ENCODE peak calls at places on chromosome 12, in eight cellular contexts. One of them, this sample, is unnamed. For H3K4me1, the result is how much of the 10 kb centered on the place peaks cover.

GRCh38 chr12:55515696-55516095 is 23.5 kb downstream of the OR6C68 start:
- DNase-seq in breast epithelium: no peak
- DNase-seq in upper lobe of left lung: no peak
- DNase-seq in GM12878: no peak
- DNase-seq in transverse colon: no peak
- DNase-seq in HCT116: no peak
- DNase-seq in stomach: no peak
- DNase-seq in suprapubic skin: no peak
- DNase-seq in this sample: peak

GRCh38 chr12:129607293-129607692 is 296.5 kb downstream of the TMEM132D start:
- DNase-seq in breast epithelium: no peak
- DNase-seq in upper lobe of left lung: no peak
- DNase-seq in GM12878: no peak
- DNase-seq in transverse colon: no peak
- DNase-seq in HCT116: no peak
- DNase-seq in stomach: no peak
- DNase-seq in suprapubic skin: no peak
- DNase-seq in this sample: peak

GRCh38 chr12:29547151-29547561 is 49.7 kb upstream of the OVCH1 start:
- DNase-seq in breast epithelium: no peak
- DNase-seq in upper lobe of left lung: no peak
- DNase-seq in GM12878: no peak
- DNase-seq in transverse colon: no peak
- DNase-seq in HCT116: no peak
- DNase-seq in stomach: no peak
- DNase-seq in suprapubic skin: no peak
- DNase-seq in this sample: peak

GRCh38 chr12:89710873-89711179 is 2.2 kb upstream of the ATP2B1 start:
- DNase-seq in breast epithelium: no peak
- DNase-seq in upper lobe of left lung: no peak
- DNase-seq in GM12878: no peak
- DNase-seq in transverse colon: no peak
- DNase-seq in HCT116: no peak
- DNase-seq in stomach: no peak
- DNase-seq in suprapubic skin: no peak
- DNase-seq in this sample: no peak

GRCh38 chr12:47920913-47921312 is 16.1 kb upstream of the VDR start:
- DNase-seq in breast epithelium: no peak
- DNase-seq in upper lobe of left lung: no peak
- DNase-seq in GM12878: no peak
- DNase-seq in transverse colon: no peak
- DNase-seq in HCT116: no peak
- DNase-seq in stomach: no peak
- DNase-seq in suprapubic skin: no peak
- DNase-seq in this sample: no peak

GRCh38 chr12:68261947-68262346 is 8.5 kb upstream of the IL22 start:
- DNase-seq in breast epithelium: no peak
- DNase-seq in upper lobe of left lung: no peak
- DNase-seq in GM12878: no peak
- DNase-seq in transverse colon: no peak
- DNase-seq in HCT116: no peak
- DNase-seq in stomach: no peak
- DNase-seq in suprapubic skin: no peak
- DNase-seq in this sample: no peak

GRCh38 chr12:55745361-55746146 is 2.6 kb downstream of the GDF11 start:
- DNase-seq in breast epithelium: no peak
- DNase-seq in upper lobe of left lung: no peak
- DNase-seq in GM12878: no peak
- DNase-seq in transverse colon: no peak
- DNase-seq in HCT116: no peak
- DNase-seq in stomach: no peak
- DNase-seq in suprapubic skin: no peak
- DNase-seq in this sample: peak

GRCh38 chr12:71646512-71646911 is 17.1 kb downstream of the ZFC3H1 start:
- DNase-seq in breast epithelium: no peak
- DNase-seq in upper lobe of left lung: no peak
- DNase-seq in GM12878: no peak
- DNase-seq in transverse colon: no peak
- DNase-seq in HCT116: no peak
- DNase-seq in stomach: no peak
- DNase-seq in suprapubic skin: no peak
- DNase-seq in this sample: no peak

GRCh38 chr12:58268080-58268479 is 326.7 kb downstream of the ATP23 start:
- DNase-seq in breast epithelium: no peak
- DNase-seq in upper lobe of left lung: no peak
- DNase-seq in GM12878: no peak
- DNase-seq in transverse colon: no peak
- DNase-seq in HCT116: no peak
- DNase-seq in stomach: no peak
- DNase-seq in suprapubic skin: no peak
- DNase-seq in this sample: no peak

GRCh38 chr12:24200013-24200412 is 250.5 kb upstream of the SOX5 start:
- DNase-seq in breast epithelium: no peak
- DNase-seq in upper lobe of left lung: no peak
- DNase-seq in GM12878: peak
- DNase-seq in transverse colon: no peak
- DNase-seq in HCT116: no peak
- DNase-seq in stomach: no peak
- DNase-seq in suprapubic skin: no peak
- DNase-seq in this sample: no peak

GRCh38 chr12:47307680-47308399 is 228.1 kb upstream of the AMIGO2 start:
- DNase-seq in breast epithelium: peak
- DNase-seq in upper lobe of left lung: no peak
- DNase-seq in GM12878: peak
- DNase-seq in transverse colon: peak
- DNase-seq in HCT116: peak
- DNase-seq in stomach: peak
- DNase-seq in suprapubic skin: no peak
- DNase-seq in this sample: peak

GRCh38 chr12:53064613-53065415 is 14.4 kb downstream of the SPRYD3 start:
- DNase-seq in breast epithelium: no peak
- DNase-seq in upper lobe of left lung: no peak
- DNase-seq in GM12878: no peak
- DNase-seq in transverse colon: no peak
- DNase-seq in HCT116: no peak
- DNase-seq in stomach: no peak
- DNase-seq in suprapubic skin: no peak
- DNase-seq in this sample: no peak

GRCh38 chr12:125155366-125155765 is 90.1 kb downstream of the AACS start:
- DNase-seq in breast epithelium: no peak
- DNase-seq in upper lobe of left lung: no peak
- DNase-seq in GM12878: no peak
- DNase-seq in transverse colon: no peak
- DNase-seq in HCT116: no peak
- DNase-seq in stomach: no peak
- DNase-seq in suprapubic skin: no peak
- DNase-seq in this sample: no peak

GRCh38 chr12:460301-461230 is 827 bp downstream of the B4GALNT3 start:
- DNase-seq in breast epithelium: no peak
- DNase-seq in upper lobe of left lung: peak
- DNase-seq in GM12878: no peak
- DNase-seq in transverse colon: peak
- DNase-seq in HCT116: no peak
- DNase-seq in stomach: no peak
- DNase-seq in suprapubic skin: no peak
- DNase-seq in this sample: peak

GRCh38 chr12:29672580-29672979 is 111.2 kb downstream of the TMTC1 start:
- DNase-seq in breast epithelium: no peak
- DNase-seq in upper lobe of left lung: no peak
- DNase-seq in GM12878: no peak
- DNase-seq in transverse colon: no peak
- DNase-seq in HCT116: no peak
- DNase-seq in stomach: no peak
- DNase-seq in suprapubic skin: no peak
- DNase-seq in this sample: no peak

GRCh38 chr12:100381379-100381778 is 24.5 kb downstream of the SLC17A8 start:
- DNase-seq in breast epithelium: no peak
- DNase-seq in upper lobe of left lung: no peak
- DNase-seq in GM12878: no peak
- DNase-seq in transverse colon: no peak
- DNase-seq in HCT116: no peak
- DNase-seq in stomach: no peak
- DNase-seq in suprapubic skin: no peak
- DNase-seq in this sample: no peak
- TF ChIP-seq POLR2AphosphoS5 in breast epithelium: no peak
- TF ChIP-seq POLR2AphosphoS5 in upper lobe of left lung: no peak
- TF ChIP-seq POLR2AphosphoS5 in GM12878: no peak
- TF ChIP-seq POLR2AphosphoS5 in transverse colon: no peak
- TF ChIP-seq POLR2AphosphoS5 in HCT116: no peak
- TF ChIP-seq POLR2AphosphoS5 in stomach: no peak
- TF ChIP-seq POLR2AphosphoS5 in suprapubic skin: no peak
- TF ChIP-seq POLR2AphosphoS5 in this sample: no peak

GRCh38 chr12:69500631-69501030 is 30.4 kb downstream of the FRS2 start:
- DNase-seq in breast epithelium: no peak
- DNase-seq in upper lobe of left lung: no peak
- DNase-seq in GM12878: no peak
- DNase-seq in transverse colon: no peak
- DNase-seq in HCT116: no peak
- DNase-seq in stomach: no peak
- DNase-seq in suprapubic skin: no peak
- DNase-seq in this sample: no peak
- H3K4me1 ChIP-seq in breast epithelium: under half
- H3K4me1 ChIP-seq in upper lobe of left lung: under half
- H3K4me1 ChIP-seq in GM12878: under half
- H3K4me1 ChIP-seq in transverse colon: under half
- H3K4me1 ChIP-seq in HCT116: under half
- H3K4me1 ChIP-seq in stomach: under half
- H3K4me1 ChIP-seq in suprapubic skin: under half
- H3K4me1 ChIP-seq in this sample: under half

GRCh38 chr12:57096748-57097553 is 8.0 kb downstream of the NAB2 start:
- DNase-seq in breast epithelium: no peak
- DNase-seq in upper lobe of left lung: no peak
- DNase-seq in GM12878: no peak
- DNase-seq in transverse colon: no peak
- DNase-seq in HCT116: no peak
- DNase-seq in stomach: no peak
- DNase-seq in suprapubic skin: peak
- DNase-seq in this sample: no peak
- TF ChIP-seq POLR2AphosphoS5 in breast epithelium: no peak
- TF ChIP-seq POLR2AphosphoS5 in upper lobe of left lung: no peak
- TF ChIP-seq POLR2AphosphoS5 in GM12878: no peak
- TF ChIP-seq POLR2AphosphoS5 in transverse colon: no peak
- TF ChIP-seq POLR2AphosphoS5 in HCT116: no peak
- TF ChIP-seq POLR2AphosphoS5 in stomach: no peak
- TF ChIP-seq POLR2AphosphoS5 in suprapubic skin: no peak
- TF ChIP-seq POLR2AphosphoS5 in this sample: no peak

GRCh38 chr12:8953773-8954402 is 4.4 kb upstream of the M6PR start:
- DNase-seq in breast epithelium: no peak
- DNase-seq in upper lobe of left lung: no peak
- DNase-seq in GM12878: no peak
- DNase-seq in transverse colon: peak
- DNase-seq in HCT116: no peak
- DNase-seq in stomach: no peak
- DNase-seq in suprapubic skin: no peak
- DNase-seq in this sample: no peak
- H3K4me1 ChIP-seq in breast epithelium: under half
- H3K4me1 ChIP-seq in upper lobe of left lung: under half
- H3K4me1 ChIP-seq in GM12878: under half
- H3K4me1 ChIP-seq in transverse colon: under half
- H3K4me1 ChIP-seq in HCT116: under half
- H3K4me1 ChIP-seq in stomach: under half
- H3K4me1 ChIP-seq in suprapubic skin: under half
- H3K4me1 ChIP-seq in this sample: under half

GRCh38 chr12:120677765-120678473 is 9.0 kb upstream of the MLEC start:
- DNase-seq in breast epithelium: no peak
- DNase-seq in upper lobe of left lung: no peak
- DNase-seq in GM12878: peak
- DNase-seq in transverse colon: no peak
- DNase-seq in HCT116: no peak
- DNase-seq in stomach: no peak
- DNase-seq in suprapubic skin: no peak
- DNase-seq in this sample: no peak
- TF ChIP-seq POLR2AphosphoS5 in breast epithelium: no peak
- TF ChIP-seq POLR2AphosphoS5 in upper lobe of left lung: peak
- TF ChIP-seq POLR2AphosphoS5 in GM12878: no peak
- TF ChIP-seq POLR2AphosphoS5 in transverse colon: no peak
- TF ChIP-seq POLR2AphosphoS5 in HCT116: no peak
- TF ChIP-seq POLR2AphosphoS5 in stomach: no peak
- TF ChIP-seq POLR2AphosphoS5 in suprapubic skin: no peak
- TF ChIP-seq POLR2AphosphoS5 in this sample: no peak

GRCh38 chr12:65302891-65303290 is 24.4 kb downstream of the MSRB3 start:
- DNase-seq in breast epithelium: no peak
- DNase-seq in upper lobe of left lung: no peak
- DNase-seq in GM12878: no peak
- DNase-seq in transverse colon: no peak
- DNase-seq in HCT116: no peak
- DNase-seq in stomach: no peak
- DNase-seq in suprapubic skin: no peak
- DNase-seq in this sample: no peak
- H3K4me1 ChIP-seq in breast epithelium: under half
- H3K4me1 ChIP-seq in upper lobe of left lung: under half
- H3K4me1 ChIP-seq in GM12878: under half
- H3K4me1 ChIP-seq in transverse colon: under half
- H3K4me1 ChIP-seq in HCT116: under half
- H3K4me1 ChIP-seq in stomach: under half
- H3K4me1 ChIP-seq in suprapubic skin: under half
- H3K4me1 ChIP-seq in this sample: under half

GRCh38 chr12:116675339-116676107 is 62.3 kb downstream of the SPRING1 start:
- DNase-seq in breast epithelium: no peak
- DNase-seq in upper lobe of left lung: no peak
- DNase-seq in GM12878: no peak
- DNase-seq in transverse colon: no peak
- DNase-seq in HCT116: no peak
- DNase-seq in stomach: no peak
- DNase-seq in suprapubic skin: peak
- DNase-seq in this sample: no peak
- TF ChIP-seq POLR2AphosphoS5 in breast epithelium: no peak
- TF ChIP-seq POLR2AphosphoS5 in upper lobe of left lung: peak
- TF ChIP-seq POLR2AphosphoS5 in GM12878: no peak
- TF ChIP-seq POLR2AphosphoS5 in transverse colon: no peak
- TF ChIP-seq POLR2AphosphoS5 in HCT116: no peak
- TF ChIP-seq POLR2AphosphoS5 in stomach: no peak
- TF ChIP-seq POLR2AphosphoS5 in suprapubic skin: no peak
- TF ChIP-seq POLR2AphosphoS5 in this sample: no peak

This sample was measured in GM23338.